ENCODE peak calls at places on chromosome 6, in six cellular contexts. U is HepG2, T is H1, N is GM12878, O is K562, I is GM12891. Q is an unnamed sample.
A peak's percentile ranks its signal among the peaks of the same experiment; 100 is the strongest.

GRCh38 chr6:39446909-39447308 is 124.4 kb upstream of the KCNK16 start:
- DNase-seq in U (no peak), T (no peak), N (no peak), O (no peak), I (no peak), Q (no peak)

GRCh38 chr6:55379895-55380294 is 52.6 kb downstream of the GFRAL start:
- DNase-seq in U (no peak), T (no peak), N (no peak), O (no peak), I (no peak), Q (no peak)

GRCh38 chr6:162124710-162125435 is 602.7 kb downstream of the PRKN start:
- DNase-seq in U (no peak), T (no peak), N (no peak), O (no peak), I (no peak), Q (no peak)

GRCh38 chr6:156464100-156464878 is 312.9 kb upstream of the ARID1B start:
- DNase-seq in U (no peak), T (no peak), N (peak; percentile 16), O (no peak), I (no peak), Q (no peak)

GRCh38 chr6:98463038-98463437 is 371.3 kb upstream of the POU3F2 start:
- DNase-seq in U (no peak), T (no peak), N (no peak), O (no peak), I (no peak), Q (no peak)

GRCh38 chr6:45195137-45195536 is 133.0 kb upstream of the RUNX2 start:
- DNase-seq in U (no peak), T (no peak), N (no peak), O (no peak), I (no peak), Q (no peak)

GRCh38 chr6:84976516-84977420 is 212.4 kb upstream of the TBX18 start:
- DNase-seq in U (no peak), T (no peak), N (no peak), O (no peak), I (no peak), Q (no peak)

GRCh38 chr6:15290962-15291704 is 45.3 kb downstream of the JARID2 start:
- DNase-seq in U (no peak), T (no peak), N (no peak), O (no peak), I (no peak), Q (no peak)

GRCh38 chr6:161837854-161838253 is 564.0 kb upstream of the AGPAT4 start:
- DNase-seq in U (no peak), T (no peak), N (no peak), O (no peak), I (no peak), Q (no peak)

GRCh38 chr6:34496103-34496685 is 30.3 kb downstream of the PACSIN1 start:
- DNase-seq in U (no peak), T (no peak), N (no peak), O (no peak), I (no peak), Q (no peak)

GRCh38 chr6:105484238-105485161 is 81.6 kb upstream of the PREP start:
- DNase-seq in U (peak; percentile 41), T (no peak), N (no peak), O (peak; percentile 25), I (no peak), Q (no peak)

GRCh38 chr6:35139924-35140524 is 1.1 kb downstream of the TCP11 start:
- DNase-seq in U (peak; percentile 64), T (peak; percentile 54), N (peak; percentile 32), O (peak; percentile 65), I (no peak), Q (no peak)

GRCh38 chr6:151060096-151060741 is 179.5 kb upstream of the AKAP12 start:
- DNase-seq in U (peak; percentile 91), T (no peak), N (no peak), O (no peak), I (no peak), Q (no peak)

GRCh38 chr6:151060742-151061100 is 179.0 kb upstream of the AKAP12 start:
- DNase-seq in U (no peak), T (no peak), N (no peak), O (no peak), I (no peak), Q (no peak)

GRCh38 chr6:151059612-151060095 is 180.1 kb upstream of the AKAP12 start:
- DNase-seq in U (no peak), T (no peak), N (no peak), O (no peak), I (no peak), Q (no peak)

GRCh38 chr6:151065027-151065815 is 174.5 kb upstream of the AKAP12 start:
- DNase-seq in U (no peak), T (peak; percentile 33), N (no peak), O (no peak), I (no peak), Q (no peak)

DNA sequence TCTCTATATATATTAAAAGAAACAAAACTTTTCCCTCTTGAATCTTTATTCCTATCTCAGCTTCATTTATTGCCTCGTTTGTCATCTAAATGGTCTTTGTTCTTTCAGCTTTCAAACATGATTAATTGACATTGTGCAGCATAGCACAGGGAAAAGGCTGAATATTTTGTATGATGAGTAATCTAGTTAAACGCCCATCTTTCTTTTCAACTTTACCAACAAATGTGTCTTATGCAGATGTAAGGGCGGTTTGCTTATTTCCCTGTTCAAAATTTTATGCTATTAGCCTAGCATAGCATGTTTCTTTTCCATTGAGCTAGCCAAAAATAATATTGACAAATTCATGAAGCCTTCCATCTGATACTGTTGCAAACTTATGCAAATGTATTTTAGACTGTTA is 176.4 kb upstream of the AKAP12 start:
- DNase-seq in U (no peak), T (no peak), N (no peak), O (no peak), I (no peak), Q (no peak)
- TF ChIP-seq TAF1 in U (no peak), T (no peak), N (no peak), O (no peak), I (no peak), Q (no peak)

DNA sequence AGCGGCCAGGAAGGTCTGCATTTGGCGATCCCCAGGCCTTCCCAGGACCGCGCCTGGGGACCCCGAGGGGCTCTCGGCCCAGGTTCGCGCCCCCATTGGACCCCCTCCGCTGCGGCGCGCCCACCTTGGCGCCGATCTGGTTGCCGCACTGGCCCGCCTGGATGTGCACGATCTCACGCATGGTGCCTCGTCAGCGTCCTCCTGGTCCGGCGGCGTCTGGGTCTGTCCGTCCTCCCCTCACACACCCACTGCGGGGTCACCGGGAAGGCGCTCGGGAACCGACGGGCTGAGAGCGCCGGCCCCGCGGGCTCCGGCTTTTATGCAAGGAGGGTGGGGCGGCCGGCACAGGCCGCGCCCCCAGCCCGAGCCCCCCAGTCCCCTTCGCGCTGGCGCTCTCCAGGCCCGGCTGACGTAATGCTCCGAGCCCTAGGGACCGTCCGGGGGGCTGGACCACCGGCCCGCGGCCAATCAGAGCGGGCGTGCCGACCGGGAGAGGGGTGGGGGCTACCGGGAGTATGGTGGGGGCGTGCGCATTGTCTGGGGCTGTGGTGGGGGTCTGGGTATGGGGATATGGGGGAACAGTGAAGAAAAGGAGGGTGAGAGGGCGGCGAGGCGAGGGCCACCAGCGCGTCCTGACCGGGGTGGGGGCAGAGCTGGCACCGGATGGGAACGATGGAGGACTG is at the start of gene TUBB2B:
- DNase-seq in U (no peak), T (peak; percentile 63), N (no peak), O (no peak), I (no peak), Q (no peak)
- TF ChIP-seq POLR2A in U (peak; percentile 60), T (peak; percentile 92), N (peak; percentile 56), O (no peak), I (no peak), Q (peak; percentile 79)

GRCh38 chr6:53714888-53715287 is 49.3 kb upstream of the KLHL31 start:
- DNase-seq in U (peak; percentile 70), T (no peak), N (no peak), O (no peak), I (no peak), Q (no peak)

GRCh38 chr6:53717571-53717970 is 52.0 kb upstream of the KLHL31 start:
- DNase-seq in U (no peak), T (no peak), N (no peak), O (no peak), I (no peak), Q (no peak)

GRCh38 chr6:53721766-53722165 is 56.2 kb upstream of the KLHL31 start:
- DNase-seq in U (no peak), T (no peak), N (no peak), O (no peak), I (no peak), Q (no peak)

GRCh38 chr6:53715434-53715833 is 49.9 kb upstream of the KLHL31 start:
- DNase-seq in U (no peak), T (no peak), N (no peak), O (no peak), I (no peak), Q (no peak)

GRCh38 chr6:53718597-53719460 is 53.3 kb upstream of the KLHL31 start:
- DNase-seq in U (peak; percentile 72), T (no peak), N (peak; percentile 51), O (peak; percentile 51), I (peak; percentile 35), Q (peak; percentile 22)
- TF ChIP-seq TAF1 in U (no peak), T (no peak), N (no peak), O (no peak), I (no peak), Q (no peak)

DNA sequence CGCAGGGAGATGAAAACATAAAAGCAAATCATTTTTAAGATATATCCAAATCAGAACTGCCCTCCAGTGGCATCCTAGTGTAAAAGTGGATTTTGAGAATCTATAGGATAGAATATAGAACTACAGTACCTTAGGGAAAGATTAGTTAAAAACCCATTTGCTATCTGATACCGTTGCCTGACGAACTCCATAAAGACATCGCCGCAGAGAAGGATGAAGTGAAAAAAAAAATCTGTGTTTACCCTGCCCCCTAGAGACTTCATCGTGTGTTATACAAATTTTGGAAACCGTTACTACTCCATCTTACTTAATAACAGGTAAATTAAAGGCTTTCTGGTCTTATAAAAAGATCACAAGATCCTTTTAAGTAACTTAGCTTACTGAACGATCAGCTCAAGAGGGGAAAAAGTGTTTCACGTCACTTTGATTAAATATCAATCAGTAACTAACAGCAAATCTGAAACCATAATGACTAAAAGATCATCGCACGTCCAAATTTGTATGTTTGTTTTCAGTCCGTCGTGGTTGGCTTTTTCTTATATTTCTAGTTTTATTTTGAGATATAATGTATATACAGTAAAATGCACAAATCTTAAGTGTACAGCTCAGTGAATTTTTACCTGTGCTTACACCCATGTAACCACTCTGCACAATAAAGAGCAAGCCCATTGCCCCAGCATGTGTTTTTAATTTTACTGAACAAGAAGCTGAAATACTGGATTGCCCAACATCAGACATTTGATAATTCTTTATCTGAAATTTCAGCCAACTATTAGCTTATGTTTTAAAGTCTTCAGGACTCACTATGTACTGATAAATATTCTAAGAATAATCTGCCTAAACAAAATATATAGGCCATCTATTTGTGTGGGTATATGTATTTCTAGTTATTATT is 879 bp upstream of the MCM3 start:
- DNase-seq in U (peak; percentile 30), T (no peak), N (no peak), O (peak; percentile 40), I (no peak), Q (no peak)
- TF ChIP-seq POLR2A in U (no peak), T (no peak), N (no peak), O (no peak), I (no peak), Q (no peak)